ENCODE peak calls at places on chromosomes 2 and 18, in six cellular contexts. I is upper lobe of left lung, A is esophagus muscularis mucosa, K is GM12891, M is HepG2, X is SK-N-MC. N is an unnamed sample.

GRCh38 chr18:35267809-35268208 is 22.2 kb downstream of the ZSCAN30 start:
- DNase-seq in M (no peak), A (no peak), K (no peak), X (no peak), I (no peak), N (no peak)

GRCh38 chr18:36812686-36813085 is 16.1 kb downstream of the TPGS2 start:
- DNase-seq in I (no peak), X (no peak), A (no peak), K (no peak), M (no peak), N (no peak)

GRCh38 chr2:69915050-69915945 is at the start of gene MXD1:
- DNase-seq in A (no peak), K (no peak), X (no peak), M (no peak), I (peak; percentile 53), N (peak; percentile 17)

GRCh38 chr2:75432761-75433361 is 127.9 kb downstream of the EVA1A start:
- DNase-seq in X (no peak), I (peak; percentile 61), M (no peak), K (peak; percentile 20), A (no peak), N (no peak)

GRCh38 chr2:61763605-61764034 is 90.2 kb downstream of the FAM161A start:
- DNase-seq in X (no peak), I (peak; percentile 77), M (peak; percentile 45), K (peak; percentile 23), A (peak; percentile 92), N (peak; percentile 76)

GRCh38 chr2:172307800-172308199 is 119.6 kb upstream of the ITGA6 start:
- DNase-seq in M (no peak), I (no peak), X (peak; percentile 34), K (no peak), A (no peak), N (peak; percentile 38)

GRCh38 chr18:5103286-5103685 is 93.8 kb downstream of the AKAIN1 start:
- DNase-seq in I (no peak), A (no peak), X (no peak), K (no peak), M (no peak), N (no peak)

GRCh38 chr2:173058673-173059072 is 17.0 kb upstream of the MAP3K20 start:
- DNase-seq in X (no peak), I (no peak), K (no peak), A (no peak), M (peak; percentile 79), N (no peak)

GRCh38 chr2:232581725-232582124 is 31.2 kb downstream of the EIF4E2 start:
- DNase-seq in K (no peak), A (no peak), I (no peak), M (no peak), X (no peak), N (no peak)

GRCh38 chr2:223587301-223587700 is 14.9 kb downstream of the SCG2 start:
- DNase-seq in K (no peak), X (no peak), M (no peak), I (no peak), A (no peak), N (no peak)

GRCh38 chr18:62730926-62731325 is 15.6 kb downstream of the PHLPP1 start:
- DNase-seq in I (no peak), X (no peak), A (no peak), M (no peak), K (no peak), N (no peak)

GRCh38 chr2:225040862-225041209 is 1.4 kb downstream of the DOCK10 start:
- DNase-seq in I (no peak), A (no peak), X (no peak), K (no peak), M (no peak), N (no peak)

GRCh38 chr2:7685342-7686015 is 768.3 kb downstream of the RNF144A start:
- DNase-seq in K (no peak), A (peak; percentile 72), M (no peak), X (no peak), I (no peak), N (no peak)

GRCh38 chr2:31244101-31244500 is 10.1 kb downstream of the EHD3 start:
- DNase-seq in M (no peak), A (no peak), I (no peak), K (no peak), X (no peak), N (no peak)

GRCh38 chr2:239312741-239313246 is 88.0 kb downstream of the HDAC4 start:
- DNase-seq in K (no peak), M (no peak), A (no peak), X (no peak), I (peak; percentile 19), N (no peak)

GRCh38 chr2:232416521-232417470 is 10.2 kb downstream of the ALPG start:
- DNase-seq in M (no peak), X (no peak), A (no peak), I (no peak), K (no peak), N (no peak)

GRCh38 chr2:104599802-104600510 is 254.0 kb upstream of the POU3F3 start:
- DNase-seq in I (no peak), A (peak; percentile 31), X (no peak), K (no peak), M (no peak), N (no peak)

GRCh38 chr2:240166191-240166590 is 25.7 kb upstream of the OTOS start:
- DNase-seq in K (no peak), I (no peak), X (no peak), A (no peak), M (no peak), N (no peak)

GRCh38 chr18:33440011-33440383 is 524 bp downstream of the CCDC178 start:
- DNase-seq in K (no peak), I (no peak), X (peak; percentile 47), A (no peak), M (no peak), N (peak; percentile 31)

GRCh38 chr2:76599732-76600368 is 889.1 kb upstream of the GCFC2 start:
- DNase-seq in I (peak; percentile 59), K (peak; percentile 18), X (peak; percentile 80), A (no peak), M (peak; percentile 93), N (peak; percentile 33)

GRCh38 chr2:50783116-50783515 is 248.8 kb downstream of the NRXN1 start:
- DNase-seq in K (no peak), A (no peak), X (no peak), M (no peak), I (no peak), N (no peak)

GRCh38 chr2:165681841-165682240 is 112.2 kb downstream of the GALNT3 start:
- DNase-seq in I (no peak), K (no peak), M (no peak), X (no peak), A (no peak), N (no peak)

GRCh38 chr2:148936857-148937450 is 61.9 kb downstream of the KIF5C start:
- DNase-seq in A (peak; percentile 77), K (no peak), I (no peak), M (no peak), X (no peak), N (no peak)

GRCh38 chr2:61042807-61043206 is 22.9 kb upstream of the SANBR start:
- DNase-seq in M (no peak), X (no peak), K (no peak), A (no peak), I (no peak), N (no peak)

GRCh38 chr2:100982431-100982861 is 19.6 kb upstream of the RPL31 start:
- DNase-seq in I (no peak), A (no peak), M (no peak), K (no peak), X (no peak), N (no peak)

GRCh38 chr2:15649556-15650255 is 58.0 kb downstream of the DDX1 start:
- DNase-seq in I (no peak), A (peak; percentile 90), X (no peak), M (no peak), K (no peak), N (no peak)

DNA sequence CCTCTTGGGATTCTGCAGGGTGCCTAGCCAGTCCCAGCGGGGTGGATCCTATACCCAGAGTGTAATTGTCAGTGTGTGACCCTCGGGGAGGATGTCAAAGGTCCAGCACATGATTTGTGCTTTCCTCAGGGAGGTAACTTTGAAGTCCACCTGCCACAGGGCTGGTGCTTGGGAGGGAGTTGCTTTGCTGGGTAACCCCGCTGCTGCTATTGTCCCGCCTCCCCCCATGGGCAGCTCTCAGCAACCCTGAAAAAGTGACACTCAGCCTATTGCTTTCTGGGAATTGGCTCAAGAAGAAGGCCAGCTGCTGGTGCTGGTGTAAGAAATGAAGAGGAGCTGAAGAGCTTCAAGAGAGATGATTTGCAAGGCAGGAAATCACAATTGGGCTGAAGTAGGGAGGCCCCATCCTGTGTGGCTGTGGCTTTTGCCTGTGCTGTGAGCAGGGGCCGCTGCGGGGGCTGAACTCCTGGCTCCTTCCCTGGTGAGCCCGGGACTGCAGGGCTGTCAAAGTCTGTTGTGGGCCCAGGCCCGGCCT is 36.4 kb downstream of the EMILIN2 start:
- DNase-seq in M (no peak), I (no peak), K (peak; percentile 40), X (no peak), A (peak; percentile 86), N (no peak)
- TF ChIP-seq POLR2AphosphoS5 in M (no peak), I (no peak), K (no peak), X (no peak), A (no peak), N (no peak)

DNA sequence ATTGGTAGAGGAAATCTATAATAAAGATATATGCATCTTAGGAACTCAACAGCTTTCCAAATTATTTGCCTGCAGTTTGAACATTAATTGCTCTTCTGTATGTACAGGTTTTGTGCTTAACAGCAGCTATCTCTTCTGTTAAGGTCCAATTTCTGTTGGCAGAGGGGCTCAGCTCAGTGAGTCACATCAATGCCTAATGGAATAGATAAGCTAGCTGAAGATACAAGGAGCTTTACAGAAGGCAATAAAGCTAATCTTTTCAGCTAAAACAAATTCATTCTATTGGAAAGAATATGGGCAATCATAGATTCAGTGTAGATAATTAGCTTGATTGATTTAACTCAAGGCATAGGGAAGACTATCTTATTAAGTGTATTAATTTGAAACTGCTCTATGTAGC is 58.4 kb upstream of the UNC80 start:
- DNase-seq in X (no peak), K (no peak), I (no peak), M (no peak), A (no peak), N (no peak)
- TF ChIP-seq POLR2AphosphoS5 in X (no peak), K (no peak), I (no peak), M (no peak), A (no peak), N (no peak)

DNA sequence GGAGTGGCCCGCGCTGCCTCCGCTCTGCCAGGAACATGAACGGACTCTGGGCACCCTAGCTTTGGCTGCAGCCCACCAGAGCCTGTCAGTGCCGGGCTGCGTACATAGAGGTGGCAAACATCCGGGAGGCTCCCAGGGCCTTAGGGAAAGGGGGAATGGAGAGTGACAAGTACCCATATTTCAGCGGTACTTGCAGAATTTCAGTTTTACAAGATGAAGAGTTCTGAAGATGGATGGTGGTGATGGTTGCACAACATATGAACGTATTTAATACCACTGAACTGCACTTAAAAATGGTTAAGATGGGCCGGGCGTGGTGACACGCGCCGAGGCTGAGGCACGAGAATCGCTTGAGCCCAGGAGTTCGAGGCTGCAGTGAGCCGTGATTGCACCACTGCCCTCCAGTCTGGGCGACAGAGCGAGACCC is 873 bp downstream of the MTHFD2 start:
- DNase-seq in M (no peak), I (no peak), X (no peak), A (no peak), K (no peak), N (no peak)
- TF ChIP-seq POLR2AphosphoS5 in M (no peak), I (no peak), X (no peak), A (no peak), K (no peak), N (peak; percentile 44)

DNA sequence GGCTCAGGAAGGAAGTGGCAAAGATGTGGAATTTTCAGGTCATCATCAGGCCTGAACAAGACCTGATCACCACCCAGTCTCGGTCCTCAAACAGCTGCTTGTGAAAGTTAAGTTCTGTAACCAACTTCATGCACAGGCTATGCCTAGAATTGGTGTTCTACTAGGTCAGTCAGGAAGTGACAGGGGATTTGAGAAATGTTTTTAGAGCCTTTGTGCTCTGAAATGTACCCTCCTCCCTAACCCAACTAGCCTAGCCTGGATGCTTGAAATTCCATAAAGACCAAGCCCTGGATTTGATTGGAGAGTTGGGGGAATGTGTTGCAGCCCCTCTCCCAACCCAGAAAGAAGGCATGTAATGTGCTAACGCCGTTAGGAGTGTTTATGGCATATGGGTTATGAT is 63.3 kb downstream of the TGOLN2 start:
- DNase-seq in X (no peak), K (no peak), I (no peak), M (no peak), A (no peak), N (no peak)
- TF ChIP-seq POLR2AphosphoS5 in X (no peak), K (no peak), I (no peak), M (no peak), A (no peak), N (no peak)